ENCODE peak calls at places on chromosomes 12 and 14, in seven cellular contexts. V is IMR-90, Q is H1, S is trophoblast cell, L is mesenchymal stem cell, R is mesendoderm, I is neuronal stem cell. H is an unnamed sample.

GRCh38 chr14:71931492-71932228 is 569 bp upstream of the RGS6 start:
- DNase-seq in Q (no peak), V (no peak), S (no peak), I (peak), R (no peak), L (no peak), H (no peak)

GRCh38 chr12:20792971-20793370 is 17.5 kb upstream of the SLCO1B3 start:
- DNase-seq in V (no peak), I (no peak), R (no peak), Q (no peak), L (no peak), S (no peak), H (no peak)

GRCh38 chr12:48861111-48861510 is 4.6 kb downstream of the RND1 start:
- DNase-seq in I (no peak), L (no peak), S (no peak), R (no peak), V (no peak), Q (no peak), H (no peak)

GRCh38 chr12:80412343-80412953 is 31.6 kb upstream of the PTPRQ start:
- DNase-seq in Q (no peak), S (peak), R (peak), L (peak), I (peak), V (peak), H (no peak)

GRCh38 chr14:64649383-64649998 is 54.7 kb upstream of the PLEKHG3 start:
- DNase-seq in Q (no peak), I (no peak), V (no peak), R (peak), L (peak), S (no peak), H (no peak)

GRCh38 chr12:22042981-22043669 is 2.9 kb upstream of the CMAS start:
- DNase-seq in S (peak), Q (no peak), I (no peak), L (peak), V (peak), R (no peak), H (no peak)

GRCh38 chr12:65171073-65171472 is 1.7 kb downstream of the LEMD3 start:
- DNase-seq in R (no peak), Q (no peak), L (peak), S (peak), V (peak), I (no peak), H (no peak)

GRCh38 chr14:30193791-30194407 is 266.3 kb upstream of the PRKD1 start:
- DNase-seq in V (peak), L (peak), I (no peak), Q (no peak), R (no peak), S (peak), H (no peak)

GRCh38 chr14:84785997-84786396 is 743.9 kb upstream of the FLRT2 start:
- DNase-seq in R (no peak), V (peak), S (no peak), I (no peak), L (peak), Q (no peak), H (no peak)

GRCh38 chr14:95313707-95314106 is 6.0 kb downstream of the CLMN start:
- DNase-seq in V (peak), R (no peak), S (peak), I (no peak), Q (no peak), L (peak), H (no peak)

GRCh38 chr12:117052386-117053049 is 46.7 kb downstream of the TESC start:
- DNase-seq in R (no peak), V (no peak), Q (no peak), S (no peak), L (no peak), I (no peak), H (no peak)

GRCh38 chr14:75206190-75206589 is 29.8 kb upstream of the TMED10 start:
- DNase-seq in R (no peak), Q (no peak), I (no peak), L (no peak), V (no peak), S (no peak), H (no peak)

GRCh38 chr12:87323369-87323768 is 705.8 kb downstream of the C12orf50 start:
- DNase-seq in V (peak), L (no peak), S (no peak), I (no peak), Q (no peak), R (no peak), H (no peak)

GRCh38 chr12:69534389-69534822 is 50.9 kb upstream of the CCT2 start:
- DNase-seq in R (peak), I (peak), S (peak), L (peak), V (peak), Q (peak), H (peak)

GRCh38 chr12:129772463-129773169 is 131.2 kb downstream of the TMEM132D start:
- DNase-seq in Q (no peak), V (no peak), S (no peak), I (no peak), R (peak), L (no peak), H (peak)

GRCh38 chr12:129771238-129771637 is 132.6 kb downstream of the TMEM132D start:
- DNase-seq in Q (peak), R (peak), S (no peak), I (no peak), V (no peak), L (no peak), H (peak)

GRCh38 chr12:129776977-129777667 is 126.7 kb downstream of the TMEM132D start:
- DNase-seq in R (no peak), Q (no peak), S (no peak), I (no peak), V (no peak), L (no peak), H (no peak)

GRCh38 chr12:129773170-129773493 is 130.7 kb downstream of the TMEM132D start:
- DNase-seq in S (no peak), R (no peak), I (no peak), L (no peak), V (no peak), Q (no peak), H (no peak)
- H2BK120ac ChIP-seq in S (no peak), R (no peak), I (no peak), L (no peak), V (no peak), Q (peak), H (no peak)

DNA sequence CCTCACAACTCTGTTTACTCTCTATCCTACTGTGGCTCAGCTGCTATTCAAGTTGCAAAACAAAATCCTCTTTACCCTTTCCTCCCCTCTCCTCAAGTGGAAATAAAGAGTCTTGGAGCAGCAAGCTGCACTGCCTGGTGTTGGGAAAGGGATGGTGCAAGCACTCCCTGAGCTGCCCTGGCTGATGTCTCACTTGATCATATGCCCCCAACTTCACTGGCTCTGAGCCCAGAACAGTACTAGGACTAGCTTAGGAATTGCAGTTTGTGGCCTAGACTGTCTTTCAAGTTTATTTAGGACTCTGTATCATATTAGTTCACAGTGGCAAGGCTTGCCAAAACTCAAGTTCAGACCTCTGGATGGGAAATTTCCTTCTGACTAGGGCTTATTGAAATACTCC is 1683.8 kb upstream of the SEL1L start:
- DNase-seq in S (no peak), V (peak), I (no peak), L (peak), R (no peak), Q (no peak), H (no peak)
- H2BK120ac ChIP-seq in S (no peak), V (no peak), I (no peak), L (no peak), R (no peak), Q (no peak), H (no peak)

DNA sequence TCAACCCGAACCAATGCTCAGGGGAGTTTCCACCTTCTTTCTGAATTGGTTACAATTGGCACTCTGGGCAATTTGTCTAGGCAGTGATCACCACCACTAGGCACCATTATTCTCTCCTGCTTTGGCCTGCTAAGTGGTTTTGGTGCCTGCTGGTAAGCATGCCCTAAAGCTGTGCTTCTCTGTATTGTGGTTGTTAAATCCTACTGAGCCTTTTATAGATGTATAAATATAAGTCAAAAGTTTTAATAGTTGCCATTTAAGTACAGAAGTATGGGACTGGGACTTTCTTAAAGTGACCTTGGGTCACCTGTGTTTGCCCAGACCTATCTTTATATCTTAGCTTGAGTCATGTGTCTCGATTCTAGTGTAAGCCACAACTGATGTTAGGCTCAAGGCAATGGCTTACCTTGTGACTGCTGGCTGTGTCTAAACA is 475.9 kb downstream of the SLC16A7 start:
- DNase-seq in V (no peak), Q (no peak), S (no peak), L (no peak), R (no peak), I (no peak), H (no peak)
- H2BK120ac ChIP-seq in V (peak), Q (no peak), S (no peak), L (no peak), R (no peak), I (no peak), H (no peak)

GRCh38 chr12:51833446-51834227 is 14.9 kb downstream of the FIGNL2 start:
- DNase-seq in Q (no peak), L (no peak), S (no peak), I (no peak), V (no peak), R (no peak), H (no peak)
- H2BK120ac ChIP-seq in Q (no peak), L (no peak), S (no peak), I (no peak), V (no peak), R (no peak), H (no peak)

H was measured in H9.